ENCODE peak calls at places on chromosomes 6 and 20, in ten cellular contexts. F is activated T-helper 2 cell treated with anti-CD3 and anti-CD28 coated beads, Interferon-gamma antibody, Interleukin-2, Interleukin-4, amounts not matched to agents 10 μg/mL and 5 μg/mL and 100 μg/mL, durations not matched to agents 14 hours and 24 hours and 36 hours; M is H7; W is ACHN; A is ELR; P is activated T-cell treated with anti-CD3 and anti-CD28 coated beads for 1 hour; Q is omental fat pad; G is GM12878; O is GM13977; B is T follicular helper cell. N is an unnamed sample.

GRCh38 chr6:49540614-49541013 is 9.9 kb upstream of the C6orf141 start:
- DNase-seq in F (no peak), M (no peak), W (no peak), A (no peak), P (no peak), Q (no peak), G (no peak), O (no peak), B (no peak), N (no peak)

GRCh38 chr20:59104848-59105247 is 58.8 kb upstream of the ZNF831 start:
- DNase-seq in F (no peak), M (no peak), W (no peak), A (no peak), P (no peak), Q (no peak), G (no peak), O (no peak), B (no peak), N (no peak)

GRCh38 chr6:3841066-3841454 is 8.1 kb upstream of the FAM50B start:
- DNase-seq in F (no peak), M (peak; percentile 1), W (no peak), A (peak; percentile 13), P (no peak), Q (no peak), G (no peak), O (no peak), B (no peak), N (no peak)

GRCh38 chr20:61161649-61162210 is 90.3 kb upstream of the CDH4 start:
- DNase-seq in F (no peak), M (no peak), W (no peak), A (peak; percentile 40), P (no peak), Q (no peak), G (no peak), O (no peak), B (no peak), N (no peak)

GRCh38 chr6:34531580-34532201 is 24.4 kb downstream of the SPDEF start:
- DNase-seq in F (no peak), M (peak; percentile 95), W (no peak), A (no peak), P (no peak), Q (no peak), G (peak; percentile 17), O (no peak), B (no peak), N (peak; percentile 76)

GRCh38 chr6:108113557-108114519 is 39.3 kb upstream of the OSTM1 start:
- DNase-seq in F (no peak), M (peak; percentile 86), W (peak; percentile 56), A (peak; percentile 74), P (no peak), Q (no peak), G (no peak), O (peak; percentile 61), B (no peak), N (no peak)

GRCh38 chr20:22723659-22724058 is 139.3 kb upstream of the FOXA2 start:
- DNase-seq in F (no peak), M (no peak), W (no peak), A (no peak), P (no peak), Q (no peak), G (no peak), O (no peak), B (no peak), N (no peak)

GRCh38 chr6:37814374-37814773 is 5.2 kb upstream of the ZFAND3 start:
- DNase-seq in F (no peak), M (no peak), W (no peak), A (no peak), P (no peak), Q (no peak), G (no peak), O (no peak), B (no peak), N (no peak)

N was measured in tibial nerve.